ENCODE peak calls at places on chromosome 4, in six cellular contexts. One of them, this sample, is unnamed.

GRCh38 chr4:102826105-102826889 is 1.1 kb downstream of the UBE2D3 start:
- DNase-seq in tibial artery: no peak
- DNase-seq in PC-9: no peak
- DNase-seq in heart right ventricle: no peak
- DNase-seq in CD8-positive, alpha-beta T cell: no peak
- DNase-seq in stomach: no peak
- DNase-seq in this sample: no peak

GRCh38 chr4:82790060-82790660 is 8.4 kb downstream of the SCD5 start:
- DNase-seq in tibial artery: no peak
- DNase-seq in PC-9: no peak
- DNase-seq in heart right ventricle: no peak
- DNase-seq in CD8-positive, alpha-beta T cell: no peak
- DNase-seq in stomach: no peak
- DNase-seq in this sample: no peak

GRCh38 chr4:4225915-4226605 is 669 bp downstream of the OTOP1 start:
- DNase-seq in tibial artery: no peak
- DNase-seq in PC-9: no peak
- DNase-seq in heart right ventricle: no peak
- DNase-seq in CD8-positive, alpha-beta T cell: no peak
- DNase-seq in stomach: no peak
- DNase-seq in this sample: no peak

GRCh38 chr4:84583871-84584373 is 995 bp downstream of the CDS1 start:
- DNase-seq in tibial artery: no peak
- DNase-seq in PC-9: no peak
- DNase-seq in heart right ventricle: no peak
- DNase-seq in CD8-positive, alpha-beta T cell: no peak
- DNase-seq in stomach: no peak
- DNase-seq in this sample: no peak

GRCh38 chr4:146638801-146639351 is at the start of gene POU4F2:
- DNase-seq in tibial artery: no peak
- DNase-seq in PC-9: no peak
- DNase-seq in heart right ventricle: no peak
- DNase-seq in CD8-positive, alpha-beta T cell: no peak
- DNase-seq in stomach: no peak
- DNase-seq in this sample: no peak

GRCh38 chr4:182137343-182137742 is 105.9 kb upstream of the TENM3 start:
- DNase-seq in tibial artery: no peak
- DNase-seq in PC-9: no peak
- DNase-seq in heart right ventricle: no peak
- DNase-seq in CD8-positive, alpha-beta T cell: no peak
- DNase-seq in stomach: no peak
- DNase-seq in this sample: no peak

GRCh38 chr4:88018471-88018870 is 11.0 kb downstream of the PKD2 start:
- DNase-seq in tibial artery: peak; percentile 86
- DNase-seq in PC-9: no peak
- DNase-seq in heart right ventricle: no peak
- DNase-seq in CD8-positive, alpha-beta T cell: no peak
- DNase-seq in stomach: no peak
- DNase-seq in this sample: no peak

GRCh38 chr4:8310306-8310705 is 40.8 kb downstream of the HTRA3 start:
- DNase-seq in tibial artery: peak; percentile 33
- DNase-seq in PC-9: no peak
- DNase-seq in heart right ventricle: no peak
- DNase-seq in CD8-positive, alpha-beta T cell: no peak
- DNase-seq in stomach: no peak
- DNase-seq in this sample: no peak

GRCh38 chr4:164482788-164483187 is 271.1 kb upstream of the SMIM31 start:
- DNase-seq in tibial artery: no peak
- DNase-seq in PC-9: no peak
- DNase-seq in heart right ventricle: no peak
- DNase-seq in CD8-positive, alpha-beta T cell: no peak
- DNase-seq in stomach: no peak
- DNase-seq in this sample: no peak

GRCh38 chr4:143397335-143397734 is 60.7 kb downstream of the GAB1 start:
- DNase-seq in tibial artery: no peak
- DNase-seq in PC-9: no peak
- DNase-seq in heart right ventricle: no peak
- DNase-seq in CD8-positive, alpha-beta T cell: no peak
- DNase-seq in stomach: no peak
- DNase-seq in this sample: no peak

GRCh38 chr4:14446904-14447303 is 555.4 kb upstream of the CPEB2 start:
- DNase-seq in tibial artery: no peak
- DNase-seq in PC-9: no peak
- DNase-seq in heart right ventricle: no peak
- DNase-seq in CD8-positive, alpha-beta T cell: no peak
- DNase-seq in stomach: no peak
- DNase-seq in this sample: no peak

GRCh38 chr4:85780664-85781063 is 305.7 kb downstream of the ARHGAP24 start:
- DNase-seq in tibial artery: no peak
- DNase-seq in PC-9: no peak
- DNase-seq in heart right ventricle: no peak
- DNase-seq in CD8-positive, alpha-beta T cell: no peak
- DNase-seq in stomach: no peak
- DNase-seq in this sample: no peak

GRCh38 chr4:113080050-113080449 is 30.6 kb downstream of the ANK2 start:
- DNase-seq in tibial artery: no peak
- DNase-seq in PC-9: no peak
- DNase-seq in heart right ventricle: no peak
- DNase-seq in CD8-positive, alpha-beta T cell: no peak
- DNase-seq in stomach: no peak
- DNase-seq in this sample: peak; percentile 66
- TF ChIP-seq CTCF in tibial artery: no peak
- TF ChIP-seq CTCF in PC-9: no peak
- TF ChIP-seq CTCF in heart right ventricle: no peak
- TF ChIP-seq CTCF in CD8-positive, alpha-beta T cell: no peak
- TF ChIP-seq CTCF in stomach: no peak
- TF ChIP-seq CTCF in this sample: no peak

GRCh38 chr4:1414831-1415680 is 8.8 kb upstream of the NKX1-1 start:
- DNase-seq in tibial artery: no peak
- DNase-seq in PC-9: no peak
- DNase-seq in heart right ventricle: no peak
- DNase-seq in CD8-positive, alpha-beta T cell: no peak
- DNase-seq in stomach: peak; percentile 21
- DNase-seq in this sample: no peak

GRCh38 chr4:1415681-1415981 is 9.4 kb upstream of the NKX1-1 start:
- DNase-seq in tibial artery: no peak
- DNase-seq in PC-9: no peak
- DNase-seq in heart right ventricle: no peak
- DNase-seq in CD8-positive, alpha-beta T cell: no peak
- DNase-seq in stomach: no peak
- DNase-seq in this sample: no peak

GRCh38 chr4:1412376-1413220 is 6.4 kb upstream of the NKX1-1 start:
- DNase-seq in tibial artery: peak; percentile 58
- DNase-seq in PC-9: no peak
- DNase-seq in heart right ventricle: no peak
- DNase-seq in CD8-positive, alpha-beta T cell: no peak
- DNase-seq in stomach: peak; percentile 16
- DNase-seq in this sample: no peak

GRCh38 chr4:1413221-1413663 is 7.0 kb upstream of the NKX1-1 start:
- DNase-seq in tibial artery: no peak
- DNase-seq in PC-9: no peak
- DNase-seq in heart right ventricle: no peak
- DNase-seq in CD8-positive, alpha-beta T cell: no peak
- DNase-seq in stomach: peak; percentile 19
- DNase-seq in this sample: no peak

GRCh38 chr4:1413687-1414479 is 7.6 kb upstream of the NKX1-1 start:
- DNase-seq in tibial artery: peak; percentile 51
- DNase-seq in PC-9: no peak
- DNase-seq in heart right ventricle: no peak
- DNase-seq in CD8-positive, alpha-beta T cell: no peak
- DNase-seq in stomach: peak; percentile 8
- DNase-seq in this sample: no peak
- H3K27me3 ChIP-seq in tibial artery: peaks cover 95% of the 10 kb centered on the region
- H3K27me3 ChIP-seq in PC-9: peaks cover 52% of the 10 kb centered on the region
- H3K27me3 ChIP-seq in heart right ventricle: peaks cover 80% of the 10 kb centered on the region
- H3K27me3 ChIP-seq in CD8-positive, alpha-beta T cell: peaks cover 5% of the 10 kb centered on the region
- H3K27me3 ChIP-seq in stomach: peaks cover 82% of the 10 kb centered on the region
- H3K27me3 ChIP-seq in this sample: peaks cover 76% of the 10 kb centered on the region

DNA sequence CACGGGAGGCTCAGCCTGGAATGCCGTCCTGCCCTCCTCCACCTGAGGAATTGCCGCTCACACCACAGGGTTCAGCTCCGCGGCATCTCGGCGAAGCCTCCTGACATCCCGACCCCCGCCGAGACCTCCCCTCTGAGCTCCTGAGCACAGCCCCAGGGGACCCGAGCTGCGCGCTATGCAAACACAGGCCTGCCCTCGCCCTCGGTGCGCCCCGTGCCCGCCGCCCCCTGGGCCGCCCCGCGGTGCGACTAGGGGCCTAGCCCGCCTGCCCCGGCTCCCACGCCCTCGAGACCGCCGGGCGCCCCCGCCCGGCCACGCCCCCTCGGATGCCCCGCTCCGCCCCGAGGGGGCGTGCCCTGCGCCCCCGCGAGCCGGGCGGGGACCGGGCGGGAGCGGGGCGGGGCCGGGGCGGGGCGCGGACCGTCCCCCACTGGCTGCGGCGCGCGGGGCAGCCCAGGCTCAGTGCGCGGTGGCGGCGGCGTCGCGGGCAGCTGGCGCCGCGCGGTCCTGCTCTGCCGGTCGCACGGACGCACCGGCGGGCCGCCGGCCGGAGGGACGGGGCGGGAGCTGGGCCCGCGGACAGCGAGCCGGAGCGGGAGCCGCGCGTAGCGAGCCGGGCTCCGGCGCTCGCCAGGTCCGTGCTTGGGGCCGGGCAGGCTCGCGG is at the start of gene FGFR3:
- DNase-seq in tibial artery: no peak
- DNase-seq in PC-9: no peak
- DNase-seq in heart right ventricle: peak; percentile 52
- DNase-seq in CD8-positive, alpha-beta T cell: peak; percentile 16
- DNase-seq in stomach: peak; percentile 45
- DNase-seq in this sample: no peak
- H3K4me3 ChIP-seq in tibial artery: peak within 1 kb of the TSS; percentile 44
- H3K4me3 ChIP-seq in PC-9: peak within 1 kb of the TSS; percentile 52
- H3K4me3 ChIP-seq in heart right ventricle: no peak within 1 kb of the TSS
- H3K4me3 ChIP-seq in CD8-positive, alpha-beta T cell: peak within 1 kb of the TSS; percentile 15
- H3K4me3 ChIP-seq in stomach: peak within 1 kb of the TSS; percentile 55
- H3K4me3 ChIP-seq in this sample: peak within 1 kb of the TSS; percentile 41

GRCh38 chr4:175536852-175537453 is 275.1 kb downstream of the GPM6A start:
- DNase-seq in tibial artery: no peak
- DNase-seq in PC-9: peak; percentile 35
- DNase-seq in heart right ventricle: no peak
- DNase-seq in CD8-positive, alpha-beta T cell: no peak
- DNase-seq in stomach: no peak
- DNase-seq in this sample: peak; percentile 21
- TF ChIP-seq CTCF in tibial artery: peak; percentile 57
- TF ChIP-seq CTCF in PC-9: peak; percentile 67
- TF ChIP-seq CTCF in heart right ventricle: peak; percentile 48
- TF ChIP-seq CTCF in CD8-positive, alpha-beta T cell: no peak
- TF ChIP-seq CTCF in stomach: no peak
- TF ChIP-seq CTCF in this sample: peak; percentile 49

DNA sequence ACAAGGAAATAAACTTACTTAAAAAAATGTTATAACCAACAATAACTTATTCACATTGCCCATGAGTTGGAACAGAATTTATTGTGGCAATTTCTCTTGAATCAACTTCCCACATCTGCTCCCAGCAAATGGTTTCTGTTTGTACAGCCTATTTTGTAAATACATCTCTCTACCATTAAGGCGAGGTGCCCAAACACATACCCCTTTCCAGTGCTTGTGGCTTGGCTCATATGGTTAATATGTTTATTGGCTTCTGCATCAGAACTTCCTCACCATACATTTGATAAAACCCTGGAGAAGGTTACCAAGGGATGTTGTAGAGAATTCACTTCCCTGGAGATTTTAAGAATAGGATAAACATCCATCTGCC is 207.1 kb downstream of the SOWAHB start:
- DNase-seq in tibial artery: no peak
- DNase-seq in PC-9: no peak
- DNase-seq in heart right ventricle: no peak
- DNase-seq in CD8-positive, alpha-beta T cell: no peak
- DNase-seq in stomach: no peak
- DNase-seq in this sample: no peak
- H3K27me3 ChIP-seq in tibial artery: no peaks in the 10 kb centered on the region
- H3K27me3 ChIP-seq in PC-9: no peaks in the 10 kb centered on the region
- H3K27me3 ChIP-seq in heart right ventricle: peaks cover 4% of the 10 kb centered on the region
- H3K27me3 ChIP-seq in CD8-positive, alpha-beta T cell: peaks cover 21% of the 10 kb centered on the region
- H3K27me3 ChIP-seq in stomach: no peaks in the 10 kb centered on the region
- H3K27me3 ChIP-seq in this sample: no peaks in the 10 kb centered on the region

GRCh38 chr4:2866891-2867290 is 23.2 kb downstream of the ADD1 start:
- DNase-seq in tibial artery: no peak
- DNase-seq in PC-9: no peak
- DNase-seq in heart right ventricle: no peak
- DNase-seq in CD8-positive, alpha-beta T cell: no peak
- DNase-seq in stomach: no peak
- DNase-seq in this sample: no peak

GRCh38 chr4:2869659-2870058 is 26.0 kb downstream of the ADD1 start:
- DNase-seq in tibial artery: no peak
- DNase-seq in PC-9: no peak
- DNase-seq in heart right ventricle: no peak
- DNase-seq in CD8-positive, alpha-beta T cell: no peak
- DNase-seq in stomach: no peak
- DNase-seq in this sample: no peak

GRCh38 chr4:2867758-2868491 is 24.3 kb downstream of the ADD1 start:
- DNase-seq in tibial artery: no peak
- DNase-seq in PC-9: no peak
- DNase-seq in heart right ventricle: no peak
- DNase-seq in CD8-positive, alpha-beta T cell: no peak
- DNase-seq in stomach: no peak
- DNase-seq in this sample: no peak

GRCh38 chr4:2870098-2870497 is 26.5 kb downstream of the ADD1 start:
- DNase-seq in tibial artery: no peak
- DNase-seq in PC-9: no peak
- DNase-seq in heart right ventricle: no peak
- DNase-seq in CD8-positive, alpha-beta T cell: no peak
- DNase-seq in stomach: no peak
- DNase-seq in this sample: no peak

GRCh38 chr4:2868840-2869487 is 25.3 kb downstream of the ADD1 start:
- DNase-seq in tibial artery: no peak
- DNase-seq in PC-9: no peak
- DNase-seq in heart right ventricle: no peak
- DNase-seq in CD8-positive, alpha-beta T cell: no peak
- DNase-seq in stomach: no peak
- DNase-seq in this sample: no peak
- H3K4me3 ChIP-seq in tibial artery: no peak overlapping the region
- H3K4me3 ChIP-seq in PC-9: no peak overlapping the region
- H3K4me3 ChIP-seq in heart right ventricle: peak overlapping the region; percentile 12
- H3K4me3 ChIP-seq in CD8-positive, alpha-beta T cell: no peak overlapping the region
- H3K4me3 ChIP-seq in stomach: peak overlapping the region; percentile 34
- H3K4me3 ChIP-seq in this sample: no peak overlapping the region

DNA sequence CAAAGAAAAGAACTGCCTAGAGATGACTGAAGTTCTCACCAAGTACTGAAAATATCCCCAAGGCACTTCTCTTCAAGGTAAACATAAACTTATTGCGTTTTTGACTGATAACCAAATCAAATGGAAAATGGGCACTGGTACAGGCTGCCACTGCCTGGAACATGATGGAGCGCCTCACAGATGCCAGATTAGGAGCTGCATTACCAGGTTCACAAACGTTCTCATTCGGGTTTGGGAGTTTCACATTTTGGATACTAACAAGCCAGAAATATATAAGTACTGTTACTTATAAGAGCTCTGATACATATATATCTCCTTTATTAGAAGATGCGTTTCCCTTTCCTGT is 141.2 kb downstream of the CBR4 start:
- DNase-seq in tibial artery: no peak
- DNase-seq in PC-9: no peak
- DNase-seq in heart right ventricle: no peak
- DNase-seq in CD8-positive, alpha-beta T cell: no peak
- DNase-seq in stomach: no peak
- DNase-seq in this sample: no peak
- TF ChIP-seq CTCF in tibial artery: no peak
- TF ChIP-seq CTCF in PC-9: no peak
- TF ChIP-seq CTCF in heart right ventricle: no peak
- TF ChIP-seq CTCF in CD8-positive, alpha-beta T cell: no peak
- TF ChIP-seq CTCF in stomach: no peak
- TF ChIP-seq CTCF in this sample: no peak